ENCODE peak calls at places on chromosome 1, in six cellular contexts. T, R, J, K, G and P are unnamed samples.

GRCh38 chr1:81155131-81155530 is 645.6 kb upstream of the ADGRL2 start:
- DNase-seq in J (no peak), R (no peak), G (no peak), K (peak), T (no peak), P (no peak)

GRCh38 chr1:40067023-40067422 is 26.5 kb downstream of the CAP1 start:
- DNase-seq in T (no peak), K (no peak), J (no peak), G (peak), R (no peak), P (no peak)

GRCh38 chr1:15826810-15827507 is 19.5 kb upstream of the UQCRHL start:
- DNase-seq in K (no peak), R (no peak), J (no peak), T (no peak), G (no peak), P (no peak)

GRCh38 chr1:150152772-150153461 is 3.2 kb downstream of the PLEKHO1 start:
- DNase-seq in K (no peak), J (no peak), R (no peak), G (no peak), T (peak), P (no peak)

GRCh38 chr1:52532732-52533327 is 20.1 kb downstream of the TUT4 start:
- DNase-seq in J (no peak), R (no peak), G (no peak), T (no peak), K (no peak), P (no peak)

GRCh38 chr1:110003747-110004428 is 19.3 kb downstream of the AHCYL1 start:
- DNase-seq in G (no peak), T (peak), J (peak), R (peak), K (peak), P (no peak)

GRCh38 chr1:68979891-68980290 is 483.0 kb upstream of the DEPDC1 start:
- DNase-seq in R (no peak), T (no peak), K (no peak), G (no peak), J (no peak), P (no peak)

GRCh38 chr1:26694185-26694572 is 1.6 kb upstream of the ARID1A start:
- DNase-seq in K (no peak), G (no peak), J (no peak), R (peak), T (no peak), P (no peak)

GRCh38 chr1:197955486-197956394 is 38.6 kb downstream of the LHX9 start:
- DNase-seq in J (no peak), K (no peak), G (no peak), T (no peak), R (no peak), P (no peak)

GRCh38 chr1:81851217-81851616 is 50.5 kb downstream of the ADGRL2 start:
- DNase-seq in G (no peak), K (no peak), T (no peak), J (no peak), R (no peak), P (no peak)

GRCh38 chr1:54375331-54376084 is 30.7 kb downstream of the SSBP3 start:
- DNase-seq in K (no peak), G (no peak), R (no peak), T (no peak), J (no peak), P (no peak)